ENCODE peak calls at places on chromosomes 13 and 19, in nine cellular contexts. One of them, this sample, is unnamed.
A peak's percentile ranks its signal among the peaks of the same experiment; 100 is the strongest.

GRCh38 chr19:15156391-15156790 is 44.4 kb downstream of the NOTCH3 start:
- DNase-seq in neural progenitor cell: no peak
- DNase-seq in MM.1S: no peak
- DNase-seq in GM23338: no peak
- DNase-seq in GM23248: no peak
- DNase-seq in PC-3: no peak
- DNase-seq in HCT116: no peak
- DNase-seq in SK-N-SH: no peak
- DNase-seq in OCI-LY7: no peak
- DNase-seq in this sample: no peak

GRCh38 chr19:27859689-27860088 is 1353.3 kb downstream of the UQCRFS1 start:
- DNase-seq in neural progenitor cell: no peak
- DNase-seq in MM.1S: no peak
- DNase-seq in GM23338: no peak
- DNase-seq in GM23248: no peak
- DNase-seq in PC-3: no peak
- DNase-seq in HCT116: no peak
- DNase-seq in SK-N-SH: no peak
- DNase-seq in OCI-LY7: no peak
- DNase-seq in this sample: no peak

GRCh38 chr19:8517551-8518442 is 3.8 kb upstream of the ZNF414 start:
- DNase-seq in neural progenitor cell: no peak
- DNase-seq in MM.1S: no peak
- DNase-seq in GM23338: no peak
- DNase-seq in GM23248: peak; percentile 81
- DNase-seq in PC-3: no peak
- DNase-seq in HCT116: no peak
- DNase-seq in SK-N-SH: no peak
- DNase-seq in OCI-LY7: peak; percentile 52
- DNase-seq in this sample: no peak

GRCh38 chr13:51041126-51041525 is 69.9 kb downstream of the C13orf42 start:
- DNase-seq in neural progenitor cell: no peak
- DNase-seq in MM.1S: no peak
- DNase-seq in GM23338: no peak
- DNase-seq in GM23248: no peak
- DNase-seq in PC-3: no peak
- DNase-seq in HCT116: no peak
- DNase-seq in SK-N-SH: no peak
- DNase-seq in OCI-LY7: no peak
- DNase-seq in this sample: no peak

GRCh38 chr13:54733639-54734038 is 1705.0 kb downstream of the OLFM4 start:
- DNase-seq in neural progenitor cell: peak; percentile 60
- DNase-seq in MM.1S: no peak
- DNase-seq in GM23338: peak; percentile 78
- DNase-seq in GM23248: no peak
- DNase-seq in PC-3: no peak
- DNase-seq in HCT116: no peak
- DNase-seq in SK-N-SH: no peak
- DNase-seq in OCI-LY7: no peak
- DNase-seq in this sample: peak; percentile 22

GRCh38 chr13:31755803-31756212 is 16.5 kb downstream of the RXFP2 start:
- DNase-seq in neural progenitor cell: no peak
- DNase-seq in MM.1S: no peak
- DNase-seq in GM23338: no peak
- DNase-seq in GM23248: peak; percentile 84
- DNase-seq in PC-3: no peak
- DNase-seq in HCT116: no peak
- DNase-seq in SK-N-SH: no peak
- DNase-seq in OCI-LY7: no peak
- DNase-seq in this sample: no peak

GRCh38 chr19:34173145-34173956 is 1.0 kb downstream of the LSM14A start:
- DNase-seq in neural progenitor cell: peak; percentile 76
- DNase-seq in MM.1S: peak; percentile 37
- DNase-seq in GM23338: peak; percentile 92
- DNase-seq in GM23248: peak; percentile 42
- DNase-seq in PC-3: peak; percentile 61
- DNase-seq in HCT116: no peak
- DNase-seq in SK-N-SH: peak; percentile 36
- DNase-seq in OCI-LY7: peak; percentile 40
- DNase-seq in this sample: peak; percentile 64

GRCh38 chr13:23321534-23322241 is 111.8 kb downstream of the SACS start:
- DNase-seq in neural progenitor cell: no peak
- DNase-seq in MM.1S: peak; percentile 10
- DNase-seq in GM23338: no peak
- DNase-seq in GM23248: peak; percentile 97
- DNase-seq in PC-3: peak; percentile 93
- DNase-seq in HCT116: peak; percentile 26
- DNase-seq in SK-N-SH: no peak
- DNase-seq in OCI-LY7: no peak
- DNase-seq in this sample: peak; percentile 62

GRCh38 chr19:2333807-2334211 is 5.3 kb downstream of the SPPL2B start:
- DNase-seq in neural progenitor cell: no peak
- DNase-seq in MM.1S: no peak
- DNase-seq in GM23338: no peak
- DNase-seq in GM23248: no peak
- DNase-seq in PC-3: no peak
- DNase-seq in HCT116: no peak
- DNase-seq in SK-N-SH: no peak
- DNase-seq in OCI-LY7: no peak
- DNase-seq in this sample: no peak

GRCh38 chr13:87827479-87827878 is 156.3 kb downstream of the SLITRK5 start:
- DNase-seq in neural progenitor cell: no peak
- DNase-seq in MM.1S: no peak
- DNase-seq in GM23338: no peak
- DNase-seq in GM23248: peak; percentile 6
- DNase-seq in PC-3: peak; percentile 70
- DNase-seq in HCT116: no peak
- DNase-seq in SK-N-SH: no peak
- DNase-seq in OCI-LY7: no peak
- DNase-seq in this sample: no peak

GRCh38 chr19:7099597-7099921 is 30.1 kb downstream of the ZNF557 start:
- DNase-seq in neural progenitor cell: no peak
- DNase-seq in MM.1S: no peak
- DNase-seq in GM23338: no peak
- DNase-seq in GM23248: no peak
- DNase-seq in PC-3: peak; percentile 80
- DNase-seq in HCT116: no peak
- DNase-seq in SK-N-SH: no peak
- DNase-seq in OCI-LY7: no peak
- DNase-seq in this sample: no peak

GRCh38 chr19:7098701-7099596 is 29.4 kb downstream of the ZNF557 start:
- DNase-seq in neural progenitor cell: peak; percentile 96
- DNase-seq in MM.1S: peak; percentile 95
- DNase-seq in GM23338: peak; percentile 97
- DNase-seq in GM23248: peak; percentile 97
- DNase-seq in PC-3: peak; percentile 95
- DNase-seq in HCT116: peak; percentile 79
- DNase-seq in SK-N-SH: peak; percentile 92
- DNase-seq in OCI-LY7: peak; percentile 93
- DNase-seq in this sample: peak; percentile 95

GRCh38 chr19:7101498-7102253 is 32.2 kb downstream of the ZNF557 start:
- DNase-seq in neural progenitor cell: no peak
- DNase-seq in MM.1S: no peak
- DNase-seq in GM23338: no peak
- DNase-seq in GM23248: no peak
- DNase-seq in PC-3: no peak
- DNase-seq in HCT116: no peak
- DNase-seq in SK-N-SH: no peak
- DNase-seq in OCI-LY7: no peak
- DNase-seq in this sample: no peak

DNA sequence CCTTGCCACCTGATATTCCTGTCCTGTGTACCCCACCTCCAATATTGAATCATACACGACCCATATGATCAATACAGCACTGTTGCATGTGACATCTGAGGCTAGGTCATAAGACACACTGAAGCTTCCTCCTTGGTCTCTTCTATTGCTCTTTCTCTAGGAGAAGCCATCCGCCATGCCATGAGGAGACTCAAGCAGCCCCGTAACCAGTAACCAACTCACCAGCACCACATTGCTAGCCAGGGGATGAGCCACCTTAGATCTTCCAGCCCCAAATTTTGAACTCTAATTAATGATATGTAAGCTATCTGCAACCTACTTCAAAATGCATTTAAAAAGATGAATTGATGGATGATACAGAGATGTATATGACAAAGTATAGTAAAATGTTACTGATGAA is 28.6 kb downstream of the ZNF557 start:
- DNase-seq in neural progenitor cell: no peak
- DNase-seq in MM.1S: no peak
- DNase-seq in GM23338: no peak
- DNase-seq in GM23248: no peak
- DNase-seq in PC-3: no peak
- DNase-seq in HCT116: no peak
- DNase-seq in SK-N-SH: no peak
- DNase-seq in OCI-LY7: no peak
- DNase-seq in this sample: no peak
- H3K4me3 ChIP-seq in neural progenitor cell: peak overlapping the region; percentile 69
- H3K4me3 ChIP-seq in MM.1S: peak overlapping the region; percentile 70
- H3K4me3 ChIP-seq in GM23338: peak overlapping the region; percentile 55
- H3K4me3 ChIP-seq in GM23248: peak overlapping the region; percentile 75
- H3K4me3 ChIP-seq in PC-3: peak overlapping the region; percentile 72
- H3K4me3 ChIP-seq in HCT116: peak overlapping the region; percentile 63
- H3K4me3 ChIP-seq in SK-N-SH: peak overlapping the region; percentile 62
- H3K4me3 ChIP-seq in OCI-LY7: peak overlapping the region; percentile 67
- H3K4me3 ChIP-seq in this sample: peak overlapping the region; percentile 37

GRCh38 chr19:906480-906879 is 6.5 kb downstream of the R3HDM4 start:
- DNase-seq in neural progenitor cell: no peak
- DNase-seq in MM.1S: no peak
- DNase-seq in GM23338: no peak
- DNase-seq in GM23248: no peak
- DNase-seq in PC-3: no peak
- DNase-seq in HCT116: no peak
- DNase-seq in SK-N-SH: no peak
- DNase-seq in OCI-LY7: peak; percentile 72
- DNase-seq in this sample: no peak
- H4K20me1 ChIP-seq in neural progenitor cell: peaks cover 90% of the 10 kb centered on the region
- H4K20me1 ChIP-seq in MM.1S: no peaks in the 10 kb centered on the region
- H4K20me1 ChIP-seq in GM23338: peaks cover 46% of the 10 kb centered on the region
- H4K20me1 ChIP-seq in GM23248: no peaks in the 10 kb centered on the region
- H4K20me1 ChIP-seq in PC-3: no peaks in the 10 kb centered on the region
- H4K20me1 ChIP-seq in HCT116: peaks cover 4% of the 10 kb centered on the region
- H4K20me1 ChIP-seq in SK-N-SH: peaks cover 61% of the 10 kb centered on the region
- H4K20me1 ChIP-seq in OCI-LY7: no peaks in the 10 kb centered on the region
- H4K20me1 ChIP-seq in this sample: peaks cover 27% of the 10 kb centered on the region

GRCh38 chr19:47545061-47545948 is 27.6 kb downstream of the ZNF541 start:
- DNase-seq in neural progenitor cell: no peak
- DNase-seq in MM.1S: no peak
- DNase-seq in GM23338: peak; percentile 62
- DNase-seq in GM23248: no peak
- DNase-seq in PC-3: no peak
- DNase-seq in HCT116: no peak
- DNase-seq in SK-N-SH: no peak
- DNase-seq in OCI-LY7: no peak
- DNase-seq in this sample: no peak
- TF ChIP-seq EZH2phosphoT487 in neural progenitor cell: no peak
- TF ChIP-seq EZH2phosphoT487 in MM.1S: no peak
- TF ChIP-seq EZH2phosphoT487 in GM23338: no peak
- TF ChIP-seq EZH2phosphoT487 in GM23248: no peak
- TF ChIP-seq EZH2phosphoT487 in PC-3: no peak
- TF ChIP-seq EZH2phosphoT487 in HCT116: no peak
- TF ChIP-seq EZH2phosphoT487 in SK-N-SH: no peak
- TF ChIP-seq EZH2phosphoT487 in OCI-LY7: no peak
- TF ChIP-seq EZH2phosphoT487 in this sample: no peak

GRCh38 chr19:18306209-18306902 is 16.5 kb downstream of the LSM4 start:
- DNase-seq in neural progenitor cell: no peak
- DNase-seq in MM.1S: peak; percentile 70
- DNase-seq in GM23338: no peak
- DNase-seq in GM23248: no peak
- DNase-seq in PC-3: no peak
- DNase-seq in HCT116: no peak
- DNase-seq in SK-N-SH: peak; percentile 15
- DNase-seq in OCI-LY7: peak; percentile 64
- DNase-seq in this sample: no peak
- H3K4me3 ChIP-seq in neural progenitor cell: no peak overlapping the region
- H3K4me3 ChIP-seq in MM.1S: no peak overlapping the region
- H3K4me3 ChIP-seq in GM23338: no peak overlapping the region
- H3K4me3 ChIP-seq in GM23248: no peak overlapping the region
- H3K4me3 ChIP-seq in PC-3: no peak overlapping the region
- H3K4me3 ChIP-seq in HCT116: no peak overlapping the region
- H3K4me3 ChIP-seq in SK-N-SH: no peak overlapping the region
- H3K4me3 ChIP-seq in OCI-LY7: peak overlapping the region; percentile 35
- H3K4me3 ChIP-seq in this sample: no peak overlapping the region